ENCODE peak calls at places on chromosomes 1 and 21, in eight cellular contexts. L, F, V, X, C, O, N and Y are unnamed samples.

GRCh38 chr1:111729271-111729921 is 9.8 kb downstream of the INKA2 start:
- DNase-seq in V (no peak), O (no peak), F (no peak), L (no peak), X (no peak), C (no peak), N (no peak), Y (no peak)

GRCh38 chr1:214662386-214662785 is 59.4 kb downstream of the CENPF start:
- DNase-seq in L (no peak), F (no peak), C (no peak), X (no peak), O (no peak), N (no peak), V (no peak), Y (no peak)

GRCh38 chr1:71834570-71835441 is 447.5 kb downstream of the NEGR1 start:
- DNase-seq in C (no peak), O (no peak), V (no peak), X (no peak), L (no peak), F (no peak), N (peak), Y (no peak)

GRCh38 chr1:14605945-14606344 is 7.5 kb downstream of the KAZN start:
- DNase-seq in N (no peak), X (no peak), C (no peak), O (no peak), V (no peak), F (no peak), L (no peak), Y (no peak)

GRCh38 chr1:106756752-106757151 is 299.7 kb upstream of the PRMT6 start:
- DNase-seq in V (no peak), N (no peak), C (no peak), O (no peak), X (no peak), F (no peak), L (no peak), Y (no peak)

GRCh38 chr1:225980005-225980404 is 19.1 kb downstream of the SDE2 start:
- DNase-seq in C (no peak), N (no peak), X (no peak), F (no peak), V (no peak), O (no peak), L (no peak), Y (no peak)

GRCh38 chr1:232377494-232377770 is 252.5 kb downstream of the SIPA1L2 start:
- DNase-seq in N (peak), X (no peak), F (no peak), V (no peak), C (no peak), O (no peak), L (no peak), Y (peak)

GRCh38 chr1:77631751-77632150 is 50.7 kb downstream of the ZZZ3 start:
- DNase-seq in N (no peak), X (no peak), L (no peak), C (no peak), V (no peak), F (no peak), O (no peak), Y (no peak)

GRCh38 chr21:45227735-45228134 is 60.0 kb downstream of the POFUT2 start:
- DNase-seq in V (no peak), L (no peak), O (no peak), C (no peak), X (no peak), N (no peak), F (peak), Y (no peak)

GRCh38 chr1:212958175-212958574 is 7.8 kb downstream of the VASH2 start:
- DNase-seq in V (peak), L (peak), X (no peak), C (no peak), F (peak), O (no peak), N (no peak), Y (no peak)

GRCh38 chr1:184802739-184803492 is 48.3 kb upstream of the EDEM3 start:
- DNase-seq in X (no peak), V (no peak), C (no peak), N (no peak), O (no peak), F (no peak), L (no peak), Y (peak)

GRCh38 chr1:77473690-77474089 is 191.9 kb downstream of the AK5 start:
- DNase-seq in L (no peak), V (no peak), O (no peak), C (no peak), N (peak), F (peak), X (peak), Y (peak)

GRCh38 chr21:39463308-39463707 is 11.5 kb downstream of the SH3BGR start:
- DNase-seq in C (no peak), L (no peak), F (no peak), N (no peak), O (no peak), V (no peak), X (no peak), Y (no peak)

GRCh38 chr1:15440357-15440756 is 2.1 kb downstream of the CTRC start:
- DNase-seq in O (no peak), C (no peak), L (no peak), N (no peak), X (no peak), V (no peak), F (no peak), Y (no peak)

GRCh38 chr1:161921491-161921890 is 102.2 kb downstream of the OLFML2B start:
- DNase-seq in F (no peak), X (no peak), L (no peak), C (no peak), N (no peak), O (no peak), V (no peak), Y (no peak)

GRCh38 chr1:164369698-164370365 is 189.2 kb upstream of the PBX1 start:
- DNase-seq in C (no peak), X (no peak), V (no peak), F (no peak), N (no peak), L (no peak), O (no peak), Y (no peak)

GRCh38 chr1:226874579-226875425 is 4.4 kb downstream of the PSEN2 start:
- DNase-seq in N (no peak), V (no peak), X (no peak), L (no peak), O (no peak), F (no peak), C (no peak), Y (no peak)

GRCh38 chr1:25566730-25567341 is 23.4 kb downstream of the LDLRAP1 start:
- DNase-seq in V (no peak), X (no peak), C (no peak), L (peak), N (no peak), O (peak), F (no peak), Y (peak)

GRCh38 chr1:208420696-208421095 is 176.5 kb upstream of the PLXNA2 start:
- DNase-seq in C (no peak), X (no peak), V (no peak), O (no peak), F (no peak), N (no peak), L (no peak), Y (no peak)

GRCh38 chr1:198669023-198669698 is 30.3 kb downstream of the PTPRC start:
- DNase-seq in N (no peak), X (no peak), O (no peak), F (peak), V (peak), C (no peak), L (peak), Y (peak)

GRCh38 chr1:56570924-56571372 is 8.4 kb downstream of the PLPP3 start:
- DNase-seq in C (no peak), L (no peak), O (no peak), N (no peak), X (no peak), F (no peak), V (no peak), Y (no peak)

DNA sequence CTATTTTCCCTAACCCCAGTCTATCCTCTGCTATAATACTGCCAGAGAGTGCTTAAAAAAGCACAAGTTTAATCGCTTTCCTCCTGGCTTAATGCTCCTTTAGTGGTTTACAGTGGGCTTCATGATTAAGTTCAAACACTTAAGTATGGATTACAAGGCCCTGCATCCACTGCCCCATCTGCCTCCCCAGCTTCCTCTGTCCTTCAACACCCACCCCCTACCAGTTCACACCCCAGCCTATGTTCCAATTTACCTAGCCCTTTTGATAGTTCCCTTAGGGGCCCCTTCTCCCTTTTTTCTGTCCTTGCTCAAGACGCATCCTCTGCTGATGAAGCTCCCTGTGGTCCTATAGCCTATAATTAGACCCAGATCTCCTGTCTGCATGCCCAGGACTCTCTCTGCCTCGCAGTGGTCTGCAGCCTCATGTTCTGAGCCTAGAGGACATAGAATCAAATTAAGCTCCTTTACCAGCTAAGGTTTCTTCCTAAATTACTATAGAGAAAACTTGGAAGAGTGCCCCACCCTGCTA is 212.5 kb downstream of the FGGY start:
- DNase-seq in X (no peak), N (no peak), L (no peak), F (no peak), C (no peak), O (no peak), V (no peak), Y (no peak)
- H3K4me3 ChIP-seq in X (no peak), N (no peak), L (no peak), F (no peak), C (no peak), O (no peak), V (no peak), Y (no peak)

DNA sequence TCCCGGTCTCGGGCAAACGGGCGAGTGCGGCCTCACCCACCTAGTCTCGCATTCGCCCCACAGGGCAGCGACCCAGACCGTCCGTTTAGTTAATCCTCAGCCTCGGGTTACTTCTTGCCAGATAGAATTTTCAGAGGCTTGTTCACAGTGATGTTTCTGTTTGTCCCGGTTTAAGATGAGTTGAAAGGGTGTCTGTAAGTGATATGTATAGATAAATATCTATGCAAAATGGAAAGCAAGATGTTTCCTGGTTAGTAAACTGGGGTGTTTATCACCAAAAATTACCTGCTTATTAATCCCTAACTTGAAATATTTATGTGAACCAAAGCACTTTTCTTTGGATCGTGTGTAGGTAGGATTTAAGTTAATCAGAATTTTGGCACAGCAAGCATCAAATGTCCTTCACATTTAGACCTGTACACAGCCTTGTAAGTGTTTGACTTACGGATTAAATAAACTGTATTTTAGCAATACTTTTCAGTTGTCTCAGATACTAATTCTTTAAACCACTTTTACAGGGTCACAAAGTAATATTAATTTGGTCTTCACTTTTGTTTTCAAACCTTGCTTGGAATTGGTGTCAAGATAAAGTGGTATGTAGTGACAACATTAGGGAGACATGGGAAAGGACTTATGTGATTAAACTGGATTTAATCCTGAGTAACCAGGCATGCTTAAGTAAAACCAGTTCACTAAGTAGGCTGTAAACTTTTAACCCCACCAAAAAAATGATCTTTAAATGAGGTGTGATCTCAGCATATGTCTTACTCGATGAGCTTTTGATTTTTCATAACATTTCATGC is 886 bp downstream of the ZNF326 start:
- DNase-seq in C (no peak), V (no peak), O (no peak), L (no peak), F (no peak), X (no peak), N (no peak), Y (no peak)
- H3K4me3 ChIP-seq in C (peak), V (peak), O (peak), L (peak), F (peak), X (peak), N (peak), Y (peak)

GRCh38 chr1:209769956-209770355 is 14.1 kb downstream of the TRAF3IP3 start:
- DNase-seq in X (no peak), V (no peak), L (no peak), O (no peak), F (no peak), N (peak), C (no peak), Y (no peak)
- H3K4me3 ChIP-seq in X (no peak), V (peak), L (peak), O (no peak), F (no peak), N (peak), C (peak), Y (no peak)

GRCh38 chr1:2544093-2544874 is 11.9 kb upstream of the TNFRSF14 start:
- DNase-seq in O (no peak), C (no peak), F (no peak), L (no peak), N (no peak), X (no peak), V (no peak), Y (peak)

GRCh38 chr1:2544875-2545638 is 11.1 kb upstream of the TNFRSF14 start:
- DNase-seq in O (no peak), L (no peak), C (no peak), F (no peak), V (no peak), N (no peak), X (no peak), Y (no peak)

GRCh38 chr1:2546515-2547209 is 9.5 kb upstream of the TNFRSF14 start:
- DNase-seq in V (peak), O (peak), C (peak), L (peak), F (peak), N (peak), X (no peak), Y (peak)

GRCh38 chr1:2547210-2548067 is 8.7 kb upstream of the TNFRSF14 start:
- DNase-seq in O (no peak), X (no peak), C (peak), L (peak), F (no peak), N (peak), V (peak), Y (no peak)

DNA sequence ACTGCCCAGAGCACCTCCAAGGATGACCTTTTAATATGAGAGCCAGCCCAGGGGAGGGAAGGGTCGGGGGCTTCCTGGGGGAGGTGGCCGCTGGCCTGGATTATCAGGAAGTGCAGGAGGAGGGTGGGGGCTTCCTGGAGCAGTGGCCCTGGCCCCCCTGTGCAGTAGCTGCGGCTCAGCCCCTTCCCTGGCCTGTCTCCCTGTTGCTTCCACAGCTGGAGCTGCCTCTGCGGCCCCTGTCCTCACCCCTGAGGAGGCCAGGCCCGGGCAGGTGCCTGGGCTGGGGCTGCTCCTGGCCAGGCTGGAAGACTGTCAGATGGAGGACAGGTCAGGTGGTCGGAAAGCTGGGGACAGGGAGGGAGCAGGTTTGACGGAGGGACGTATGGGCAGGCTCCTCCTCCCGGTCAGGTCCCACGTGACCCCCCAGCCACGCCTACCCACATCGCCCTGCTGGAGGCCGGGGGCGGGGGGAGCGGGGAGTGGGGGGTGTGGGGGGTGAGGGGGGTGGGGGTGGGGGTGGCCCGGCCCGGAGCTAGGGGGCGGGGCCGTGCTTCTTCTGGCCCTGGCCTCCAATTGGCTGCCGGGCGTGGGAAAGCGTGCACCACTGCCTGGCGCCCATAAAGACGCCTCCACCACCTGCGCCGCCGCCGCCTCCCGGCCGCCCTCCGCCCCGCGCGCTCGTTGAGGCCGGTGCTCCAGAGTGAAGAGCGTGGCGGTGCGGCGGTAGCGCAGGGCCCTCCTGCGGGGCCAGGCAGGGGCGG is 10.2 kb upstream of the TNFRSF14 start:
- DNase-seq in V (peak), F (peak), C (peak), X (no peak), L (peak), O (peak), N (peak), Y (peak)
- H3K4me3 ChIP-seq in V (peak), F (peak), C (peak), X (peak), L (peak), O (peak), N (peak), Y (peak)

GRCh38 chr1:155186266-155186954 is 12.8 kb downstream of the TRIM46 start:
- DNase-seq in V (no peak), F (no peak), L (no peak), C (no peak), X (no peak), O (peak), N (no peak), Y (no peak)
- H3K4me3 ChIP-seq in V (no peak), F (no peak), L (no peak), C (no peak), X (no peak), O (no peak), N (no peak), Y (no peak)

DNA sequence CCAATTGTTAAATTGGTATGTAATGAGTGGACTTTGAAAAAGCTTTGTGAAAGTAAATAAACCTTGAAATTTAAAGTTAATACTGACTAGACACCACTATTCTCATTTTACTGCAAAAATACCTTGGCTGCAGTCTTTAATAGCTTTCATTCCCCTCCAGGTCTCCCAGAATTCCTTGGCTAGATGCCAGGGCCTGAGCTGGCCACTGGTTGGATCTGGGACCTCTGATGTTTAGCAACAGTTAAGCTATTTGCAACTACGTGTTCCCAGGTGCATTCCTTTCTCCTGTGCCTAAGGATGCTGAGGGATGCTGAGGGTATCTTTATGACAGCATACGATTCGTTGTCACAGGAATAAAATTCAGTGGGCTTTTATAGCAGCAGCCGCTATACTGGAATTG is 938.7 kb downstream of the TTLL7 start:
- DNase-seq in N (no peak), O (no peak), L (no peak), X (no peak), C (no peak), V (no peak), F (no peak), Y (no peak)
- H3K4me3 ChIP-seq in N (no peak), O (no peak), L (no peak), X (no peak), C (no peak), V (no peak), F (no peak), Y (no peak)